ENCODE peak calls at places on chromosomes 7 and 10, in nine cellular contexts. X is IMR-90, E is transverse colon, H is suprapubic skin, A is GM12878, C is HCT116, J is stomach, O is ovary, T is uterus. L is an unnamed sample.

GRCh38 chr7:38215734-38216670 is 38.0 kb downstream of the STARD3NL start:
- DNase-seq in X (peak; percentile 93), E (peak; percentile 85), H (peak; percentile 82), A (peak; percentile 36), C (peak; percentile 31), J (peak; percentile 74), O (peak; percentile 72), T (peak; percentile 80), L (peak; percentile 83)

GRCh38 chr7:128918266-128918665 is 7.8 kb upstream of the KCP start:
- DNase-seq in X (no peak), E (no peak), H (no peak), A (no peak), C (no peak), J (no peak), O (no peak), T (no peak), L (no peak)

GRCh38 chr10:30542001-30542861 is 87.3 kb downstream of the LYZL2 start:
- DNase-seq in X (no peak), E (no peak), H (no peak), A (no peak), C (no peak), J (no peak), O (peak; percentile 33), T (no peak), L (peak; percentile 56)

GRCh38 chr7:69464035-69464434 is 134.2 kb upstream of the AUTS2 start:
- DNase-seq in X (no peak), E (no peak), H (no peak), A (no peak), C (no peak), J (no peak), O (no peak), T (no peak), L (peak; percentile 7)

GRCh38 chr7:2926898-2927405 is 82.8 kb upstream of the GNA12 start:
- DNase-seq in X (no peak), E (no peak), H (peak; percentile 74), A (no peak), C (no peak), J (no peak), O (peak; percentile 12), T (no peak), L (no peak)

GRCh38 chr7:44259547-44260457 is 59.0 kb downstream of the YKT6 start:
- DNase-seq in X (peak; percentile 96), E (peak; percentile 15), H (no peak), A (no peak), C (no peak), J (no peak), O (peak; percentile 41), T (peak; percentile 69), L (peak; percentile 8)

GRCh38 chr7:43481905-43482678 is 100.8 kb upstream of the STK17A start:
- DNase-seq in X (peak; percentile 30), E (no peak), H (no peak), A (no peak), C (no peak), J (no peak), O (no peak), T (no peak), L (peak; percentile 23)

GRCh38 chr7:106071356-106071998 is 40.6 kb downstream of the SYPL1 start:
- DNase-seq in X (no peak), E (peak; percentile 68), H (no peak), A (peak; percentile 98), C (no peak), J (peak; percentile 71), O (no peak), T (no peak), L (no peak)

GRCh38 chr7:66859794-66860645 is 61.0 kb upstream of the TMEM248 start:
- DNase-seq in X (peak; percentile 42), E (no peak), H (no peak), A (no peak), C (no peak), J (no peak), O (no peak), T (no peak), L (no peak)

GRCh38 chr10:18364987-18365775 is 225.0 kb downstream of the CACNB2 start:
- DNase-seq in X (no peak), E (no peak), H (no peak), A (peak; percentile 17), C (no peak), J (no peak), O (no peak), T (no peak), L (no peak)

GRCh38 chr7:128920913-128921582 is 10.5 kb upstream of the KCP start:
- DNase-seq in X (no peak), E (no peak), H (peak; percentile 74), A (no peak), C (no peak), J (peak; percentile 24), O (no peak), T (no peak), L (peak; percentile 62)

GRCh38 chr10:48507933-48508830 is 96.7 kb downstream of the ARHGAP22 start:
- DNase-seq in X (no peak), E (no peak), H (peak; percentile 78), A (no peak), C (no peak), J (peak; percentile 29), O (no peak), T (no peak), L (peak; percentile 48)

DNA sequence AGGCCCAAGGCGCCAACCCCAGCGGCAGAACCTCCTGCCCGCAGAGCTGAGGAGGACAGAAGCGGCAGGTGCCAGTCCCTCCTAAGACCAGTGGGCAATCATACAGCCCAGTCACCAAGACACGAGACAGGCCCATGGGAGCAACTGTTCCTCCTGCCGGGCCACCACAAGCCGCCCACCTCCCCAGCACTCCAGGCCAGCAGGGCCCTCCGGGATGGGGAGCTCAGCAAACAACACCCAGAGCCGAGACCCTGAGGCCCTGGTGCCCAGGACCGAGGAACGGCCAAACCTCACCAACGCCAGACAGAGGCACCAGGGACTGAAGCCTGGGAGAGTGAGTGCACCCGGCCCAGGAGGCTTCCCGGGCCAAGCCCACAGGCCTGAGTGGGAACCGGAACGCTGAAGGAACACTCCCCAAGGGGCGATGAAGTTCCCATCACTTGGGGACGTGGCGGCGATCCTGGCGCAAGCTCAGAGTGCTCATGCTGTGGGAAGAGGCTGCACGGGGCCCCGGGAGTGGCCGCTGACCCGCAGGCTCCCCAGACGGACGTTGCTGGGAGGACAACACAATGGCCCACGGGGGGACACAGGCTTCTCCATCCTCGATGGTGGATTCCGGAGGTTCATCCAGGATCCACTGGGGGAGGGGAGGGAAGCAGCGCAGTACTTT is 35.1 kb downstream of the GPER1 start:
- DNase-seq in X (no peak), E (no peak), H (peak; percentile 77), A (no peak), C (no peak), J (no peak), O (peak; percentile 37), T (no peak), L (no peak)
- H3K4me1 ChIP-seq in X (peaks cover 3% of the 10 kb centered on the region), E (peaks cover 6% of the 10 kb centered on the region), H (peaks cover 17% of the 10 kb centered on the region), A (peaks cover 3% of the 10 kb centered on the region), C (no peaks in the 10 kb centered on the region), J (peaks cover 33% of the 10 kb centered on the region), O (peaks cover 18% of the 10 kb centered on the region), T (peaks cover 11% of the 10 kb centered on the region), L (peaks cover 44% of the 10 kb centered on the region)

GRCh38 chr7:27616914-27617548 is 45.7 kb downstream of the HIBADH start:
- DNase-seq in X (no peak), E (no peak), H (no peak), A (no peak), C (no peak), J (no peak), O (no peak), T (no peak), L (no peak)
- H3K4me3 ChIP-seq in X (no peak overlapping the region), E (no peak overlapping the region), H (no peak overlapping the region), A (no peak overlapping the region), C (no peak overlapping the region), J (no peak overlapping the region), O (no peak overlapping the region), T (no peak overlapping the region), L (no peak overlapping the region)

GRCh38 chr7:12299367-12299766 is 88.3 kb downstream of the TMEM106B start:
- DNase-seq in X (no peak), E (no peak), H (no peak), A (no peak), C (no peak), J (no peak), O (no peak), T (no peak), L (no peak)
- TF ChIP-seq POLR2A in X (no peak), E (no peak), H (no peak), A (no peak), C (no peak), J (no peak), O (no peak), T (no peak), L (no peak)

GRCh38 chr7:76354516-76354915 is 4.3 kb downstream of the YWHAG start:
- DNase-seq in X (no peak), E (no peak), H (no peak), A (no peak), C (no peak), J (no peak), O (no peak), T (no peak), L (no peak)

GRCh38 chr7:76353744-76354143 is 5.0 kb downstream of the YWHAG start:
- DNase-seq in X (no peak), E (no peak), H (no peak), A (no peak), C (no peak), J (no peak), O (no peak), T (no peak), L (no peak)

GRCh38 chr7:76352193-76352592 is 6.6 kb downstream of the YWHAG start:
- DNase-seq in X (peak; percentile 56), E (no peak), H (no peak), A (no peak), C (no peak), J (no peak), O (no peak), T (no peak), L (no peak)

GRCh38 chr7:76349313-76349885 is 9.4 kb downstream of the YWHAG start:
- DNase-seq in X (no peak), E (no peak), H (no peak), A (no peak), C (no peak), J (no peak), O (no peak), T (no peak), L (no peak)

DNA sequence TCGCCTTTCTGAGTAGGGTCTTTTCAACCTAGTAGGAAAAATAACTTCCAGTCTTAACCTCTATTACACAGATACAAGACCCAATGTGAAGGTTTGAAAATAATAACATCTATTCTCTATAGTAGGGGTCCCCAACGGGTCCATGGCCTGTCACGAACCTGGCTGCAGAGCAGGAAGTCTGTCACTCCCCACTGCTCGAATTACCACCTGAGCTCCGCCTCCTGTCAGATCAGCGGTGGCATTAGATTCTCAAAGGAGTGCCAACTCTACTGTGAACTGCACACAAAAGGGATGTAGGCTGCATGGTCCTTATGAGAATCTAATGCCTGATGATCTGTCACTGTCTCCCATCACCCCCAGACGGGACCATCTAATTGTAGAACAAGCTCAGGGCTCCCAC is 7.4 kb downstream of the YWHAG start:
- DNase-seq in X (no peak), E (no peak), H (no peak), A (no peak), C (no peak), J (no peak), O (no peak), T (no peak), L (no peak)
- H3K4me1 ChIP-seq in X (peaks cover 10% of the 10 kb centered on the region), E (peaks cover 28% of the 10 kb centered on the region), H (peaks cover 33% of the 10 kb centered on the region), A (peaks cover 3% of the 10 kb centered on the region), C (no peaks in the 10 kb centered on the region), J (peaks cover 72% of the 10 kb centered on the region), O (peaks cover 7% of the 10 kb centered on the region), T (no peaks in the 10 kb centered on the region), L (peaks cover 14% of the 10 kb centered on the region)

L was measured in thyroid gland.